ENCODE peak calls at places on chromosomes 2 and 18, in eight cellular contexts. L is coronary artery; O is activated T-helper 1 cell treated with anti-CD3 and anti-CD28 coated beads, Interleukin-2, amount 50 U/mL, for 16 hours; G is NCI-H1092 treated with DMSO at 0.1 percent for 48 hours; Q is WTC11; W is stimulated activated CD8-positive, alpha-beta memory T cell treated with anti-CD3 and anti-CD28 coated beads, Interleukin-15, amount 100 ng/mL, for 1 hour; N is NCI-H774; B is GM12865. F is an unnamed sample.

GRCh38 chr2:98805412-98806265 is 74.7 kb upstream of the MGAT4A start:
- DNase-seq in L (peak; percentile 69), O (no peak), G (peak; percentile 83), Q (no peak), W (no peak), N (no peak), B (no peak), F (no peak)

GRCh38 chr2:144403940-144404339 is 116.0 kb downstream of the ZEB2 start:
- DNase-seq in L (no peak), O (no peak), G (no peak), Q (no peak), W (no peak), N (no peak), B (no peak), F (no peak)

GRCh38 chr18:9419956-9420631 is 55.2 kb upstream of the RALBP1 start:
- DNase-seq in L (no peak), O (no peak), G (no peak), Q (no peak), W (no peak), N (no peak), B (no peak), F (no peak)

GRCh38 chr2:186135697-186136096 is 350.4 kb upstream of the ZC3H15 start:
- DNase-seq in L (no peak), O (no peak), G (no peak), Q (no peak), W (no peak), N (no peak), B (no peak), F (no peak)

GRCh38 chr18:79368681-79369080 is 27.0 kb upstream of the NFATC1 start:
- DNase-seq in L (no peak), O (no peak), G (no peak), Q (no peak), W (no peak), N (no peak), B (no peak), F (no peak)

GRCh38 chr18:56891116-56891515 is 240.0 kb downstream of the WDR7 start:
- DNase-seq in L (no peak), O (no peak), G (no peak), Q (no peak), W (no peak), N (no peak), B (no peak), F (no peak)

GRCh38 chr2:156935611-156936010 is 321.9 kb upstream of the GALNT5 start:
- DNase-seq in L (no peak), O (no peak), G (peak; percentile 40), Q (no peak), W (no peak), N (peak; percentile 73), B (no peak), F (no peak)

GRCh38 chr2:129457277-129457818 is 522.1 kb upstream of the RAB6C start:
- DNase-seq in L (no peak), O (no peak), G (no peak), Q (no peak), W (no peak), N (no peak), B (no peak), F (no peak)

GRCh38 chr2:240202616-240203015 is 62.2 kb upstream of the OTOS start:
- DNase-seq in L (no peak), O (no peak), G (no peak), Q (no peak), W (no peak), N (no peak), B (no peak), F (no peak)

GRCh38 chr2:234240917-234241316 is 190.4 kb downstream of the SPP2 start:
- DNase-seq in L (no peak), O (no peak), G (no peak), Q (no peak), W (no peak), N (no peak), B (no peak), F (peak; percentile 57)

GRCh38 chr2:99863914-99864273 is 278.5 kb downstream of the AFF3 start:
- DNase-seq in L (no peak), O (no peak), G (no peak), Q (no peak), W (no peak), N (no peak), B (no peak), F (no peak)

GRCh38 chr2:209145941-209146681 is 277.7 kb upstream of the MAP2 start:
- DNase-seq in L (no peak), O (no peak), G (no peak), Q (no peak), W (no peak), N (no peak), B (no peak), F (no peak)

GRCh38 chr18:53408271-53408670 is 816.2 kb downstream of the MBD2 start:
- DNase-seq in L (no peak), O (no peak), G (no peak), Q (no peak), W (no peak), N (no peak), B (no peak), F (no peak)

GRCh38 chr2:96819101-96819875 is 3.2 kb downstream of the CNNM3 start:
- DNase-seq in L (no peak), O (no peak), G (peak; percentile 13), Q (no peak), W (no peak), N (no peak), B (no peak), F (no peak)

GRCh38 chr2:159506179-159506578 is 110.2 kb downstream of the BAZ2B start:
- DNase-seq in L (no peak), O (no peak), G (no peak), Q (no peak), W (no peak), N (no peak), B (no peak), F (no peak)

GRCh38 chr2:98894331-98895000 is 41.6 kb downstream of the CRACDL start:
- DNase-seq in L (no peak), O (no peak), G (no peak), Q (no peak), W (no peak), N (no peak), B (no peak), F (no peak)

GRCh38 chr2:28436525-28437051 is 43.9 kb downstream of the FOSL2 start:
- DNase-seq in L (no peak), O (no peak), G (no peak), Q (no peak), W (no peak), N (no peak), B (no peak), F (no peak)

GRCh38 chr18:50441518-50441917 is 66.7 kb downstream of the SKA1 start:
- DNase-seq in L (no peak), O (no peak), G (peak; percentile 15), Q (no peak), W (no peak), N (no peak), B (no peak), F (no peak)

GRCh38 chr2:210540471-210541257 is 15.7 kb upstream of the CPS1 start:
- DNase-seq in L (no peak), O (no peak), G (no peak), Q (no peak), W (no peak), N (no peak), B (no peak), F (no peak)

GRCh38 chr2:10494351-10495066 is 46.4 kb upstream of the ODC1 start:
- DNase-seq in L (peak; percentile 69), O (no peak), G (no peak), Q (no peak), W (no peak), N (no peak), B (no peak), F (no peak)

GRCh38 chr2:207142461-207142860 is 23.3 kb downstream of the KLF7 start:
- DNase-seq in L (no peak), O (no peak), G (no peak), Q (no peak), W (no peak), N (no peak), B (peak; percentile 33), F (no peak)